ENCODE peak calls at places on chromosomes 1 and 21, in seven cellular contexts. One of them, this sample, is unnamed.

GRCh38 chr1:153049211-153049610 is 8.1 kb downstream of the SPRR2A start:
- ATAC-seq in left lung: no peak
- ATAC-seq in central memory CD8-positive, alpha-beta T cell: no peak
- ATAC-seq in omental fat pad: no peak
- ATAC-seq in activated T-cell treated with anti-CD3 and anti-CD28 coated beads, Interleukin-2, amount 50 U/mL, for 4 hours: no peak
- ATAC-seq in CD4-positive, CD25-positive, alpha-beta regulatory T cell: no peak
- ATAC-seq in RWPE2: no peak
- ATAC-seq in this sample: no peak

GRCh38 chr1:113929750-113930498 is 800 bp downstream of the HIPK1 start:
- ATAC-seq in left lung: peak
- ATAC-seq in central memory CD8-positive, alpha-beta T cell: peak
- ATAC-seq in omental fat pad: peak
- ATAC-seq in activated T-cell treated with anti-CD3 and anti-CD28 coated beads, Interleukin-2, amount 50 U/mL, for 4 hours: peak
- ATAC-seq in CD4-positive, CD25-positive, alpha-beta regulatory T cell: peak
- ATAC-seq in RWPE2: peak
- ATAC-seq in this sample: peak

GRCh38 chr1:100404816-100405215 is 52.5 kb downstream of the CDC14A start:
- ATAC-seq in left lung: no peak
- ATAC-seq in central memory CD8-positive, alpha-beta T cell: no peak
- ATAC-seq in omental fat pad: no peak
- ATAC-seq in activated T-cell treated with anti-CD3 and anti-CD28 coated beads, Interleukin-2, amount 50 U/mL, for 4 hours: no peak
- ATAC-seq in CD4-positive, CD25-positive, alpha-beta regulatory T cell: no peak
- ATAC-seq in RWPE2: no peak
- ATAC-seq in this sample: peak

GRCh38 chr1:53390261-53390660 is 62.4 kb upstream of the LRP8 start:
- ATAC-seq in left lung: peak
- ATAC-seq in central memory CD8-positive, alpha-beta T cell: no peak
- ATAC-seq in omental fat pad: no peak
- ATAC-seq in activated T-cell treated with anti-CD3 and anti-CD28 coated beads, Interleukin-2, amount 50 U/mL, for 4 hours: no peak
- ATAC-seq in CD4-positive, CD25-positive, alpha-beta regulatory T cell: no peak
- ATAC-seq in RWPE2: no peak
- ATAC-seq in this sample: no peak

GRCh38 chr21:20971296-20971921 is 26.8 kb upstream of the NCAM2 start:
- ATAC-seq in left lung: peak
- ATAC-seq in central memory CD8-positive, alpha-beta T cell: no peak
- ATAC-seq in omental fat pad: no peak
- ATAC-seq in activated T-cell treated with anti-CD3 and anti-CD28 coated beads, Interleukin-2, amount 50 U/mL, for 4 hours: no peak
- ATAC-seq in CD4-positive, CD25-positive, alpha-beta regulatory T cell: no peak
- ATAC-seq in RWPE2: peak
- ATAC-seq in this sample: no peak

GRCh38 chr1:192579319-192579738 is 3.8 kb downstream of the RGS1 start:
- ATAC-seq in left lung: peak
- ATAC-seq in central memory CD8-positive, alpha-beta T cell: no peak
- ATAC-seq in omental fat pad: no peak
- ATAC-seq in activated T-cell treated with anti-CD3 and anti-CD28 coated beads, Interleukin-2, amount 50 U/mL, for 4 hours: peak
- ATAC-seq in CD4-positive, CD25-positive, alpha-beta regulatory T cell: no peak
- ATAC-seq in RWPE2: no peak
- ATAC-seq in this sample: peak

GRCh38 chr21:34989337-34990151 is 59.6 kb downstream of the RUNX1 start:
- ATAC-seq in left lung: no peak
- ATAC-seq in central memory CD8-positive, alpha-beta T cell: peak
- ATAC-seq in omental fat pad: no peak
- ATAC-seq in activated T-cell treated with anti-CD3 and anti-CD28 coated beads, Interleukin-2, amount 50 U/mL, for 4 hours: peak
- ATAC-seq in CD4-positive, CD25-positive, alpha-beta regulatory T cell: peak
- ATAC-seq in RWPE2: no peak
- ATAC-seq in this sample: peak

GRCh38 chr1:204623894-204624361 is 61.6 kb downstream of the LRRN2 start:
- ATAC-seq in left lung: no peak
- ATAC-seq in central memory CD8-positive, alpha-beta T cell: no peak
- ATAC-seq in omental fat pad: no peak
- ATAC-seq in activated T-cell treated with anti-CD3 and anti-CD28 coated beads, Interleukin-2, amount 50 U/mL, for 4 hours: peak
- ATAC-seq in CD4-positive, CD25-positive, alpha-beta regulatory T cell: no peak
- ATAC-seq in RWPE2: no peak
- ATAC-seq in this sample: no peak

GRCh38 chr1:78061825-78062523 is 16.2 kb downstream of the GIPC2 start:
- ATAC-seq in left lung: peak
- ATAC-seq in central memory CD8-positive, alpha-beta T cell: no peak
- ATAC-seq in omental fat pad: no peak
- ATAC-seq in activated T-cell treated with anti-CD3 and anti-CD28 coated beads, Interleukin-2, amount 50 U/mL, for 4 hours: no peak
- ATAC-seq in CD4-positive, CD25-positive, alpha-beta regulatory T cell: no peak
- ATAC-seq in RWPE2: peak
- ATAC-seq in this sample: no peak

GRCh38 chr1:56469640-56470371 is 109.6 kb downstream of the PLPP3 start:
- ATAC-seq in left lung: peak
- ATAC-seq in central memory CD8-positive, alpha-beta T cell: no peak
- ATAC-seq in omental fat pad: peak
- ATAC-seq in activated T-cell treated with anti-CD3 and anti-CD28 coated beads, Interleukin-2, amount 50 U/mL, for 4 hours: no peak
- ATAC-seq in CD4-positive, CD25-positive, alpha-beta regulatory T cell: no peak
- ATAC-seq in RWPE2: peak
- ATAC-seq in this sample: no peak